ENCODE peak calls at places on chromosomes 12 and 14, in six cellular contexts. V is left lung; J is neural crest cell; E is CD4-positive, alpha-beta T cell; T is astrocyte of the spinal cord; Y is GM20000. L is an unnamed sample.

GRCh38 chr12:48788522-48788851 is 402 bp downstream of the ADCY6 start:
- DNase-seq in E (no peak), J (peak), V (no peak), T (no peak), Y (no peak), L (no peak)

GRCh38 chr12:126704609-126705008 is 1562.4 kb upstream of the TMEM132C start:
- DNase-seq in T (no peak), Y (no peak), V (no peak), E (no peak), J (no peak), L (no peak)

GRCh38 chr12:132190012-132190755 is 45.9 kb downstream of the NOC4L start:
- DNase-seq in J (peak), V (no peak), Y (peak), T (no peak), E (no peak), L (no peak)

GRCh38 chr14:65344011-65344410 is 68.5 kb upstream of the FUT8 start:
- DNase-seq in E (no peak), Y (no peak), T (no peak), V (no peak), J (no peak), L (no peak)

GRCh38 chr12:132323171-132324010 is 6.0 kb downstream of the GALNT9 start:
- DNase-seq in V (no peak), Y (no peak), T (no peak), J (no peak), E (no peak), L (no peak)

GRCh38 chr12:104204690-104205480 is 10.7 kb upstream of the TXNRD1 start:
- DNase-seq in J (no peak), V (no peak), Y (no peak), E (no peak), T (no peak), L (no peak)

GRCh38 chr12:131104464-131105350 is 151.0 kb downstream of the ADGRD1 start:
- DNase-seq in T (peak), Y (peak), V (peak), J (peak), E (peak), L (peak)

GRCh38 chr12:3275171-3276041 is 198.2 kb downstream of the TSPAN9 start:
- DNase-seq in V (peak), Y (peak), T (peak), J (peak), E (peak), L (peak)

GRCh38 chr12:3236345-3237153 is 159.4 kb downstream of the TSPAN9 start:
- DNase-seq in T (peak), Y (no peak), E (no peak), V (no peak), J (no peak), L (no peak)

GRCh38 chr14:52694761-52695480 is 437 bp downstream of the ERO1A start:
- DNase-seq in V (peak), T (peak), Y (peak), E (peak), J (no peak), L (no peak)

GRCh38 chr14:69096766-69097475 is 56.0 kb downstream of the DCAF5 start:
- DNase-seq in E (no peak), T (peak), V (no peak), Y (no peak), J (no peak), L (no peak)

GRCh38 chr14:45678163-45678562 is 425.2 kb upstream of the MIS18BP1 start:
- DNase-seq in T (no peak), E (no peak), V (no peak), J (no peak), Y (no peak), L (no peak)

GRCh38 chr12:15581006-15581405 is 208.2 kb downstream of the EPS8 start:
- DNase-seq in Y (no peak), T (peak), E (no peak), J (no peak), V (no peak), L (no peak)

GRCh38 chr12:57837779-57838562 is 8.6 kb downstream of the CTDSP2 start:
- DNase-seq in Y (no peak), T (peak), V (peak), E (no peak), J (no peak), L (no peak)

GRCh38 chr14:31877333-31877798 is 199.7 kb upstream of the ARHGAP5 start:
- DNase-seq in T (peak), E (no peak), Y (no peak), V (no peak), J (no peak), L (no peak)

GRCh38 chr14:55772521-55772920 is 192.5 kb downstream of the KTN1 start:
- DNase-seq in Y (no peak), J (no peak), T (peak), V (no peak), E (no peak), L (no peak)

GRCh38 chr12:46217686-46218508 is 50.9 kb downstream of the SLC38A1 start:
- DNase-seq in E (peak), J (no peak), T (no peak), Y (peak), V (no peak), L (no peak)

GRCh38 chr12:95083471-95083870 is 10.1 kb upstream of the NR2C1 start:
- DNase-seq in J (no peak), Y (no peak), V (no peak), T (no peak), E (no peak), L (no peak)

GRCh38 chr12:108080363-108080762 is 48.7 kb upstream of the WSCD2 start:
- DNase-seq in T (no peak), J (no peak), V (no peak), E (no peak), Y (no peak), L (no peak)

GRCh38 chr14:80395031-80395430 is 183.7 kb upstream of the DIO2 start:
- DNase-seq in T (no peak), E (no peak), J (no peak), Y (no peak), V (no peak), L (no peak)

GRCh38 chr12:20593611-20594010 is 101.5 kb upstream of the SLCO1C1 start:
- DNase-seq in E (no peak), T (no peak), J (no peak), Y (no peak), V (no peak), L (no peak)

GRCh38 chr12:77645966-77646598 is 184.6 kb upstream of the NAV3 start:
- DNase-seq in J (no peak), V (no peak), E (no peak), T (no peak), Y (peak), L (no peak)

GRCh38 chr14:32367501-32367900 is 38.4 kb downstream of the AKAP6 start:
- DNase-seq in Y (no peak), V (no peak), E (no peak), J (no peak), T (no peak), L (no peak)

GRCh38 chr14:83975435-83976222 is 1554.3 kb upstream of the FLRT2 start:
- DNase-seq in V (no peak), E (no peak), J (no peak), Y (no peak), T (no peak), L (no peak)

GRCh38 chr12:124273630-124274029 is 21.3 kb upstream of the RFLNA start:
- DNase-seq in Y (peak), E (no peak), T (peak), J (peak), V (no peak), L (no peak)

GRCh38 chr14:61476737-61477410 is 155.5 kb downstream of the PRKCH start:
- DNase-seq in J (no peak), V (no peak), E (peak), Y (no peak), T (peak), L (no peak)

GRCh38 chr12:94575645-94576393 is 74.5 kb downstream of the TMCC3 start:
- DNase-seq in E (no peak), T (no peak), Y (no peak), V (no peak), J (no peak), L (no peak)

GRCh38 chr12:106759526-106760183 is 14.8 kb upstream of the RIC8B start:
- DNase-seq in Y (no peak), V (no peak), E (no peak), J (no peak), T (no peak), L (no peak)

GRCh38 chr12:98606367-98606985 is 13.0 kb downstream of the SLC25A3 start:
- DNase-seq in J (no peak), V (no peak), T (no peak), Y (no peak), E (no peak), L (no peak)
- TF ChIP-seq CTCF in J (no peak), V (no peak), T (no peak), Y (no peak), E (no peak), L (peak)

DNA sequence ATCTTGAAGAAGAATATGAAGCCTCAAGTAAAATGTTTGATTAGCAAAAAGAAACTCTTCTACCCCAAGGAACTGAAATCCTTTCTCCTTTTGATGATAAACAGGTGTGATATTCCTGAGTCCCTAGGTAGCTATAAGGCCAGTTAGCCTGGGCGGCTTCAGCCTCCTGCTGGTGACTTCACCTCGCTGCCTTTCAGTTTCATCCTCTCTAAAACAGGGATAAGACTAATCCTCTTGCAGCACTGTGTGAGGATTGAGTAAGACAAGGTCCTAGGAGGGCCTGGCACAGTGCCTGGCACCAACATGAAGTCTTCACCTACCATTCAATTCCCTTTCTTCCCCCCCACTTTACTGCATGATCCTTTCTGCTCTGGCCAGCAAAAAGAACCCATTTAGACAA is 42.1 kb downstream of the CIT start:
- DNase-seq in Y (no peak), V (no peak), J (no peak), T (no peak), E (no peak), L (peak)
- TF ChIP-seq CTCF in Y (no peak), V (no peak), J (no peak), T (peak), E (no peak), L (peak)

GRCh38 chr12:9648701-9649531 is 20.6 kb upstream of the CLEC2D start:
- DNase-seq in T (peak), J (no peak), V (no peak), Y (no peak), E (no peak), L (no peak)

GRCh38 chr12:9646794-9647622 is 22.5 kb upstream of the CLEC2D start:
- DNase-seq in T (peak), V (no peak), J (no peak), Y (no peak), E (no peak), L (no peak)

GRCh38 chr12:9651265-9651729 is 18.2 kb upstream of the CLEC2D start:
- DNase-seq in T (peak), E (no peak), V (no peak), Y (no peak), J (no peak), L (no peak)

GRCh38 chr12:9649532-9649940 is 20.0 kb upstream of the CLEC2D start:
- DNase-seq in E (peak), V (no peak), T (peak), J (no peak), Y (peak), L (no peak)

GRCh38 chr12:9647825-9648700 is 21.4 kb upstream of the CLEC2D start:
- DNase-seq in E (peak), V (peak), Y (peak), J (peak), T (peak), L (peak)
- TF ChIP-seq CTCF in E (no peak), V (no peak), Y (no peak), J (peak), T (no peak), L (no peak)

GRCh38 chr12:6632026-6632978 is 3.5 kb downstream of the LPAR5 start:
- DNase-seq in Y (peak), J (no peak), T (no peak), V (no peak), E (peak), L (no peak)
- TF ChIP-seq CTCF in Y (no peak), J (no peak), T (no peak), V (no peak), E (no peak), L (no peak)